ENCODE peak calls at places on chromosome 14, in nine cellular contexts. I is CD4-positive, alpha-beta memory T cell; N is stimulated activated CD4-positive, alpha-beta T cell treated with anti-CD3 and anti-CD28 coated beads, Interleukin-1b, Interleukin-23, amount 100 ng/mL, for 1 hour; R is BE2C; U is fibroblast of pulmonary artery; C is left ventricle myocardium superior; S is GM10248; O is T-helper 22 cell; X is BJ. T is an unnamed sample.

GRCh38 chr14:58078068-58078467 is 73.9 kb downstream of the ARMH4 start:
- DNase-seq in N (no peak), O (no peak), R (no peak), C (no peak), I (no peak), X (peak), U (peak), S (no peak), T (no peak)

GRCh38 chr14:105865266-105865903 is 339.0 kb downstream of the TMEM121 start:
- DNase-seq in O (no peak), I (no peak), U (no peak), S (no peak), C (peak), R (peak), N (no peak), X (no peak), T (no peak)

GRCh38 chr14:75906680-75907280 is 75.0 kb downstream of the TGFB3 start:
- DNase-seq in C (no peak), N (peak), O (peak), S (peak), I (peak), U (peak), X (no peak), R (peak), T (peak)

GRCh38 chr14:32657081-32657480 is 281.6 kb upstream of the NPAS3 start:
- DNase-seq in R (no peak), N (no peak), X (no peak), C (no peak), S (peak), O (no peak), U (peak), I (no peak), T (no peak)

GRCh38 chr14:95261616-95262510 is 57.8 kb downstream of the CLMN start:
- DNase-seq in X (no peak), R (no peak), O (no peak), I (no peak), N (no peak), U (no peak), S (no peak), C (peak), T (no peak)

GRCh38 chr14:36515896-36516718 is 3.9 kb downstream of the NKX2-1 start:
- DNase-seq in O (no peak), I (no peak), X (no peak), S (peak), N (no peak), C (no peak), U (no peak), R (no peak), T (no peak)

GRCh38 chr14:28298156-28298555 is 468.4 kb upstream of the FOXG1 start:
- DNase-seq in C (no peak), R (no peak), U (peak), N (no peak), X (no peak), S (no peak), O (no peak), I (no peak), T (no peak)

GRCh38 chr14:103657466-103657865 is 28.5 kb downstream of the KLC1 start:
- DNase-seq in S (no peak), X (no peak), O (no peak), U (peak), N (no peak), R (no peak), I (no peak), C (peak), T (no peak)

GRCh38 chr14:103091883-103092222 is 2.7 kb upstream of the EXOC3L4 start:
- DNase-seq in U (no peak), I (no peak), X (no peak), O (no peak), R (no peak), N (no peak), S (no peak), C (no peak), T (no peak)

GRCh38 chr14:49549881-49550280 is 36.3 kb downstream of the RPS29 start:
- DNase-seq in S (no peak), U (no peak), C (no peak), O (no peak), N (no peak), X (peak), I (no peak), R (no peak), T (no peak)

GRCh38 chr14:51784466-51784865 is 75.9 kb upstream of the GNG2 start:
- DNase-seq in S (no peak), N (no peak), R (no peak), I (no peak), U (no peak), X (no peak), C (no peak), O (no peak), T (no peak)

GRCh38 chr14:92719890-92720323 is 28.5 kb downstream of the LGMN start:
- DNase-seq in C (no peak), R (no peak), O (no peak), U (no peak), N (no peak), S (no peak), I (no peak), X (peak), T (no peak)

GRCh38 chr14:61160798-61161197 is 120.3 kb downstream of the TMEM30B start:
- DNase-seq in U (no peak), I (no peak), O (no peak), C (no peak), X (no peak), S (no peak), N (no peak), R (no peak), T (no peak)